ENCODE peak calls at places on chromosomes 4 and X, in four cellular contexts. J is A172; N is left cardiac atrium; G is stimulated activated CD4-positive, alpha-beta T cell treated with anti-CD3 and anti-CD28 coated beads, TNF-alpha, amount 100 ng/mL, for 48 hours. X is an unnamed sample.

GRCh38 chr4:38957239-38957815 is 74.9 kb downstream of the TMEM156 start:
- DNase-seq in J (no peak), N (no peak), G (no peak), X (no peak)

GRCh38 chrX:24167719-24168472 is 18.4 kb downstream of the ZFX start:
- DNase-seq in J (no peak), N (no peak), G (no peak), X (no peak)

GRCh38 chr4:89307446-89308160 is at the start of gene GPRIN3:
- DNase-seq in J (peak), N (peak), G (no peak), X (peak)

GRCh38 chr4:123299212-123299651 is 97.4 kb upstream of the SPRY1 start:
- DNase-seq in J (no peak), N (no peak), G (no peak), X (no peak)

GRCh38 chrX:135543924-135544323 is 23.5 kb downstream of the INTS6L start:
- DNase-seq in J (no peak), N (no peak), G (no peak), X (no peak)

GRCh38 chrX:51395807-51396728 is 63.4 kb downstream of the NUDT10 start:
- DNase-seq in J (no peak), N (peak), G (no peak), X (no peak)

GRCh38 chr4:76036855-76037254 is 985 bp upstream of the CXCL11 start:
- DNase-seq in J (no peak), N (no peak), G (no peak), X (no peak)

GRCh38 chr4:158033416-158033863 is 139.4 kb downstream of the GASK1B start:
- DNase-seq in J (peak), N (no peak), G (no peak), X (no peak)

GRCh38 chrX:130974323-130974722 is 71.3 kb upstream of the ENOX2 start:
- DNase-seq in J (peak), N (no peak), G (no peak), X (no peak)

GRCh38 chr4:152485726-152486276 is 50.1 kb downstream of the FBXW7 start:
- DNase-seq in J (peak), N (no peak), G (no peak), X (no peak)

GRCh38 chrX:18012974-18013373 is 151.9 kb upstream of the RAI2 start:
- DNase-seq in J (no peak), N (no peak), G (no peak), X (no peak)

GRCh38 chr4:139278956-139279722 is 886 bp downstream of the MGARP start:
- DNase-seq in J (no peak), N (no peak), G (no peak), X (no peak)

GRCh38 chr4:168618577-168619265 is 121.9 kb downstream of the PALLD start:
- DNase-seq in J (peak), N (no peak), G (no peak), X (no peak)

GRCh38 chrX:45135616-45136015 is 65.1 kb downstream of the DIPK2B start:
- DNase-seq in J (no peak), N (no peak), G (no peak), X (no peak)

GRCh38 chr4:87985097-87985886 is 9.8 kb downstream of the SPP1 start:
- DNase-seq in J (peak), N (no peak), G (no peak), X (no peak)